ENCODE peak calls at places on chromosome 18, in six cellular contexts. L is coronary artery; X is ureter; C is CD8-positive, alpha-beta T cell; K is SK-MEL-5; H is NCI-H1105 treated with DMSO at 0.1 percent for 48 hours. J is an unnamed sample.

GRCh38 chr18:5444269-5444668 is 99.5 kb downstream of the EPB41L3 start:
- DNase-seq in H (no peak), C (no peak), K (no peak), X (no peak), L (no peak), J (no peak)

GRCh38 chr18:2522112-2522511 is 49.2 kb downstream of the METTL4 start:
- DNase-seq in C (no peak), X (no peak), H (no peak), K (no peak), L (no peak), J (no peak)

GRCh38 chr18:48031011-48031480 is 100.6 kb upstream of the SMAD2 start:
- DNase-seq in C (no peak), H (peak), L (no peak), X (peak), K (peak), J (no peak)

GRCh38 chr18:56869189-56869777 is 218.1 kb downstream of the WDR7 start:
- DNase-seq in X (no peak), L (no peak), K (peak), C (no peak), H (peak), J (no peak)

GRCh38 chr18:41206341-41206740 is 748.7 kb upstream of the PIK3C3 start:
- DNase-seq in X (no peak), L (no peak), H (peak), K (no peak), C (no peak), J (no peak)

GRCh38 chr18:79485788-79486355 is 90.1 kb downstream of the NFATC1 start:
- DNase-seq in K (no peak), X (no peak), H (no peak), C (no peak), L (no peak), J (no peak)

GRCh38 chr18:51765712-51766360 is 568.4 kb upstream of the MEX3C start:
- DNase-seq in L (no peak), H (no peak), X (no peak), K (no peak), C (no peak), J (no peak)

GRCh38 chr18:48256848-48257247 is 152.3 kb downstream of the ZBTB7C start:
- DNase-seq in L (no peak), K (no peak), C (no peak), X (no peak), H (no peak), J (no peak)

GRCh38 chr18:45107425-45107824 is 426.7 kb downstream of the SETBP1 start:
- DNase-seq in X (no peak), L (no peak), H (no peak), C (no peak), K (no peak), J (no peak)

GRCh38 chr18:44895176-44895798 is 214.6 kb downstream of the SETBP1 start:
- DNase-seq in X (no peak), L (no peak), C (no peak), K (peak), H (peak), J (no peak)

GRCh38 chr18:11857177-11857887 is 6.1 kb downstream of the CHMP1B start:
- DNase-seq in C (no peak), X (peak), L (peak), H (peak), K (peak), J (no peak)

GRCh38 chr18:79609021-79609461 is 70.6 kb upstream of the CTDP1 start:
- DNase-seq in L (peak), C (no peak), K (no peak), X (no peak), H (no peak), J (no peak)

GRCh38 chr18:36579311-36579710 is 249.5 kb downstream of the TPGS2 start:
- DNase-seq in L (peak), C (no peak), H (no peak), K (no peak), X (no peak), J (no peak)

GRCh38 chr18:79540161-79540913 is 139.3 kb upstream of the CTDP1 start:
- DNase-seq in K (peak), H (no peak), X (no peak), C (no peak), L (peak), J (no peak)

GRCh38 chr18:25275414-25276001 is 76.5 kb downstream of the ZNF521 start:
- DNase-seq in K (no peak), C (no peak), H (peak), X (no peak), L (no peak), J (no peak)

GRCh38 chr18:6401687-6402086 is 13.0 kb downstream of the L3MBTL4 start:
- DNase-seq in K (peak), H (no peak), X (no peak), L (no peak), C (no peak), J (no peak)

GRCh38 chr18:79791141-79791972 is 6.4 kb upstream of the KCNG2 start:
- DNase-seq in H (peak), L (no peak), X (no peak), K (no peak), C (no peak), J (no peak)

GRCh38 chr18:12023375-12023774 is 42.1 kb downstream of the IMPA2 start:
- DNase-seq in L (no peak), C (no peak), H (no peak), X (no peak), K (no peak), J (no peak)

GRCh38 chr18:35267161-35267651 is 22.8 kb downstream of the ZSCAN30 start:
- DNase-seq in H (peak), C (peak), L (peak), X (peak), K (no peak), J (no peak)

GRCh38 chr18:50401888-50402287 is 27.0 kb downstream of the SKA1 start:
- DNase-seq in H (peak), K (no peak), L (no peak), X (no peak), C (no peak), J (no peak)

GRCh38 chr18:3525870-3526420 is 76.0 kb downstream of the TGIF1 start:
- DNase-seq in C (peak), H (no peak), X (no peak), L (no peak), K (peak), J (no peak)

GRCh38 chr18:79257480-79257879 is 138.2 kb upstream of the NFATC1 start:
- DNase-seq in K (no peak), H (no peak), L (no peak), C (no peak), X (no peak), J (no peak)

GRCh38 chr18:45752681-45753080 is 28.7 kb downstream of the SLC14A1 start:
- DNase-seq in C (no peak), K (no peak), X (no peak), L (no peak), H (no peak), J (no peak)